ENCODE peak calls at places on chromosomes 3 and 15, in four cellular contexts. P is HepG2, K is K562, H is GM12878. O is an unnamed sample.
A peak's percentile ranks its signal among the peaks of the same experiment; 100 is the strongest.

GRCh38 chr3:30399394-30400181 is 206.8 kb upstream of the TGFBR2 start:
- DNase-seq in H (no peak), P (no peak), K (no peak), O (no peak)

GRCh38 chr15:74785716-74786032 is 3.8 kb downstream of the CSK start:
- DNase-seq in K (no peak), P (no peak), H (no peak), O (no peak)

GRCh38 chr3:187188931-187189330 is 8.4 kb upstream of the RTP1 start:
- DNase-seq in P (no peak), H (no peak), K (no peak), O (no peak)

GRCh38 chr3:52093751-52094525 is 37.6 kb upstream of the DUSP7 start:
- DNase-seq in P (peak; percentile 13), K (no peak), H (no peak), O (no peak)

GRCh38 chr3:73808862-73809509 is 184.2 kb upstream of the PDZRN3 start:
- DNase-seq in K (no peak), H (no peak), P (no peak), O (no peak)

GRCh38 chr3:48952510-48953118 is 34.0 kb downstream of the ARIH2 start:
- DNase-seq in P (peak; percentile 45), H (no peak), K (peak; percentile 31), O (peak; percentile 23)

GRCh38 chr3:146581877-146582508 is 23.2 kb downstream of the PLSCR5 start:
- DNase-seq in P (peak; percentile 45), K (no peak), H (no peak), O (no peak)

GRCh38 chr3:182562274-182562673 is 231.0 kb upstream of the ATP11B start:
- DNase-seq in P (no peak), K (no peak), H (no peak), O (no peak)

GRCh38 chr3:111260878-111261277 is 189.3 kb downstream of the NECTIN3 start:
- DNase-seq in P (no peak), K (no peak), H (no peak), O (no peak)

GRCh38 chr3:124701687-124702086 is 28.6 kb upstream of the UMPS start:
- DNase-seq in H (no peak), K (no peak), P (peak; percentile 16), O (no peak)

GRCh38 chr3:27454914-27455313 is 29.3 kb downstream of the SLC4A7 start:
- DNase-seq in H (no peak), P (peak; percentile 61), K (no peak), O (no peak)

GRCh38 chr3:197266331-197266730 is 32.1 kb downstream of the DLG1 start:
- DNase-seq in P (no peak), H (no peak), K (no peak), O (no peak)

GRCh38 chr3:36697397-36698001 is 66.9 kb downstream of the DCLK3 start:
- DNase-seq in K (no peak), P (no peak), H (no peak), O (no peak)

GRCh38 chr3:36701249-36701572 is 63.1 kb downstream of the DCLK3 start:
- DNase-seq in K (no peak), H (no peak), P (no peak), O (no peak)

GRCh38 chr3:36701903-36702374 is 62.4 kb downstream of the DCLK3 start:
- DNase-seq in K (peak; percentile 38), H (no peak), P (no peak), O (no peak)

GRCh38 chr3:36698314-36698713 is 66.0 kb downstream of the DCLK3 start:
- DNase-seq in H (no peak), K (no peak), P (no peak), O (no peak)

GRCh38 chr3:36700537-36701248 is 63.7 kb downstream of the DCLK3 start:
- DNase-seq in P (peak; percentile 44), H (no peak), K (peak; percentile 51), O (peak; percentile 64)
- TF ChIP-seq BHLHE40 in P (no peak), H (no peak), K (no peak), O (no peak)

GRCh38 chr3:184568918-184569829 is 7.6 kb downstream of the EPHB3 start:
- DNase-seq in H (no peak), P (no peak), K (peak; percentile 66), O (peak; percentile 31)
- TF ChIP-seq FOXM1 in H (no peak), P (no peak), K (no peak), O (no peak)

DNA sequence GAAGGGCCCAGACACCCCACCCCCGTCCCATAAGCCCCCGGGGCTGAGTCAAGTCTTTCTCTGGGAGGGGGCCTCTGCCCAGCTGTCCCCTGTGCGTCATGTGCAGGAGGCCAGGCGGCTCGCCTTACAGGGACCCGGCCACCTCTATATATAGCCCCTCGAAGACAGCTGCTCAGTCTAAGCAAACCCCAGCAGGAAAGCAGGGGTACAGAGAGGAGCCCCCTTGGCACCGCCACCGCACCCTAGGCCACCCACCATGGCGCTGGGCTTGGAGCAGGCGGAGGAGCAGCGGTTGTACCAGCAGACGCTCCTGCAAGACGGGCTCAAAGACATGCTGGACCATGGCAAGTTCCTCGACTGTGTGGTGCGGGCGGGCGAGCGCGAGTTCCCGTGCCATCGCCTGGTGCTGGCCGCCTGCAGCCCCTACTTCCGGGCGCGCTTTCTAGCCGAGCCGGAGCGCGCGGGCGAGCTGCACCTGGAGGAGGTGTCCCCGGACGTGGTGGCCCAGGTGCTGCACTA is at the start of gene KLHL40:
- DNase-seq in P (no peak), H (no peak), K (no peak), O (no peak)
- TF ChIP-seq TARDBP in P (no peak), H (no peak), K (no peak), O (no peak)

GRCh38 chr3:127459891-127460290 is 130.6 kb downstream of the TPRA1 start:
- DNase-seq in P (no peak), H (no peak), K (no peak), O (no peak)
- TF ChIP-seq BHLHE40 in P (no peak), H (no peak), K (no peak), O (no peak)

DNA sequence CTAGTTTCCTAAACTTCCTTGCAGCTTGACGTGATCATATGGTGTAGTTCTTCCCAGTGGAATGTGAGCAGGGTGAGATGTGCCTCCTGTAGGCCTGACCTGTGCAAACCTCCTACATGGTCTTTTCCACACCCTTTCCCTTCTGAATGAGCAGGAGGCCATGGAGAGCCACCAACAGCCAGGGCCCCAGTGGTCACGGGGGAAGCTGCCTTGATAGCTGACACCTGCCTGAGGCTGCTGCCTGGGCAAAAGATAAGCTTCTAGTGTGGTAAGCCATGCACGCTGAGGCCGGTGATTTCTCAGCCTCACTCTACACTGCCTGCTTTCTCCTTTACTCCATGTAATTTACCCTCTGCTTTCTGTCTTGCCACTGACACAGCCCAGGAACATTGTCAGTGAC is 11.4 kb upstream of the KBTBD12 start:
- DNase-seq in H (no peak), P (no peak), K (no peak), O (no peak)
- TF ChIP-seq FOXM1 in H (no peak), P (no peak), K (no peak), O (no peak)

GRCh38 chr3:178772746-178773145 is 236.5 kb downstream of the KCNMB2 start:
- DNase-seq in P (no peak), K (no peak), H (no peak), O (no peak)

GRCh38 chr3:178778579-178778978 is 242.3 kb downstream of the KCNMB2 start:
- DNase-seq in K (no peak), P (no peak), H (no peak), O (no peak)

GRCh38 chr3:178777718-178778411 is 241.6 kb downstream of the KCNMB2 start:
- DNase-seq in P (no peak), K (no peak), H (no peak), O (no peak)
- TF ChIP-seq TARDBP in P (no peak), K (no peak), H (no peak), O (no peak)

DNA sequence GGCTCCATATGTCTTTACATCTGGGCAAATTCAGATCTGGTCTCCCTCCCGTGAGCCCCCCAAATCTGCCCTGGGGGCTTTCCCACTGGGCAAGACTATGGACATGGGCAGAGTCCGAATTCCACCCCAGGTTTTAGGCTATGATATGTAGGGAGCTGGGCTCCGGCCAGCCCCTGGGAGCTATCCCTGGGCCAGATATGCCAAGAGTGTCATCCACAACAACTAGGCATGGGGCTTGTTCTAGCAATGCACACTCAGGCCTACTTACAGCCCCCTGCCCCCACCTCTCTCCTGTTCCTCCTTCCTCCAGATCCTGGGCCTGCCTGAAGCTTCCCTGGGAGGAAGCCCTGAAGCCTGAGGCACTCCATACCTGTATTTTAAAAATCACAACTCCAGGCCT is 622 bp downstream of the XIRP1 start:
- DNase-seq in P (no peak), K (no peak), H (no peak), O (no peak)
- TF ChIP-seq BHLHE40 in P (no peak), K (no peak), H (no peak), O (no peak)

GRCh38 chr3:170428095-170428494 is 9.4 kb downstream of the CLDN11 start:
- DNase-seq in K (no peak), H (no peak), P (peak; percentile 16), O (no peak)
- TF ChIP-seq FOXM1 in K (no peak), H (no peak), P (no peak), O (no peak)

GRCh38 chr3:184291044-184291737 is 7.8 kb upstream of the PSMD2 start:
- DNase-seq in K (no peak), P (no peak), H (no peak), O (no peak)

GRCh38 chr3:184284696-184285095 is 8.9 kb downstream of the ECE2 start:
- DNase-seq in H (no peak), K (peak; percentile 76), P (peak; percentile 58), O (peak; percentile 78)

GRCh38 chr3:184290331-184290730 is 8.7 kb upstream of the PSMD2 start:
- DNase-seq in K (no peak), H (no peak), P (no peak), O (no peak)

GRCh38 chr3:184291738-184292445 is 7.1 kb upstream of the PSMD2 start:
- DNase-seq in H (no peak), K (no peak), P (no peak), O (no peak)

GRCh38 chr3:184289426-184289938 is 9.6 kb upstream of the PSMD2 start:
- DNase-seq in H (no peak), P (no peak), K (peak; percentile 77), O (peak; percentile 69)
- TF ChIP-seq TARDBP in H (no peak), P (no peak), K (no peak), O (no peak)

O was measured in HEK293T.